ENCODE peak calls at places on chromosomes 7 and 10, in four cellular contexts. S is K562, E is HepG2, D is GM12878. P is an unnamed sample. For H3K4me1, the result is how much of the 10 kb centered on the place peaks cover.

GRCh38 chr10:2119316-2119715 is 382.0 kb upstream of the ADARB2 start:
- DNase-seq in S (no peak), E (no peak), D (no peak), P (no peak)

GRCh38 chr10:104254493-104255243 is at the start of gene GSTO1:
- DNase-seq in S (peak), E (peak), D (peak), P (peak)

GRCh38 chr10:96345250-96345649 is 13.6 kb downstream of the OPALIN start:
- DNase-seq in S (no peak), E (no peak), D (no peak), P (no peak)

GRCh38 chr10:74282853-74283205 is 131.8 kb downstream of the ADK start:
- DNase-seq in S (no peak), E (no peak), D (no peak), P (no peak)

GRCh38 chr7:30080818-30081217 is 52.6 kb downstream of the PLEKHA8 start:
- DNase-seq in S (no peak), E (no peak), D (no peak), P (peak)

GRCh38 chr10:80165173-80165572 is 32.6 kb downstream of the PLAC9 start:
- DNase-seq in S (no peak), E (no peak), D (no peak), P (no peak)

GRCh38 chr7:55172881-55173609 is 154.2 kb downstream of the EGFR start:
- DNase-seq in S (no peak), E (no peak), D (no peak), P (no peak)

GRCh38 chr7:31986878-31987518 is 83.2 kb downstream of the PDE1C start:
- DNase-seq in S (no peak), E (no peak), D (no peak), P (no peak)

GRCh38 chr7:28847176-28847575 is 111.0 kb downstream of the TRIL start:
- DNase-seq in S (no peak), E (no peak), D (no peak), P (no peak)

GRCh38 chr10:77970869-77971803 is 44.6 kb upstream of the DLG5 start:
- DNase-seq in S (peak), E (peak), D (no peak), P (no peak)

GRCh38 chr7:40151504-40151903 is 16.7 kb downstream of the SUGCT start:
- DNase-seq in S (no peak), E (no peak), D (no peak), P (peak)

GRCh38 chr7:945556-946255 is 8.8 kb downstream of the ADAP1 start:
- DNase-seq in S (no peak), E (no peak), D (no peak), P (peak)
- TF ChIP-seq BRCA1 in S (no peak), E (no peak), D (no peak), P (no peak)

GRCh38 chr7:104982773-104983619 is 31.0 kb upstream of the KMT2E start:
- DNase-seq in S (no peak), E (no peak), D (no peak), P (no peak)
- H3K4me1 ChIP-seq in S (under half), E (under half), D (under half), P (under half)

GRCh38 chr10:51527806-51528205 is 171.6 kb downstream of the CSTF2T start:
- DNase-seq in S (no peak), E (no peak), D (no peak), P (no peak)
- TF ChIP-seq BRCA1 in S (no peak), E (no peak), D (no peak), P (no peak)

GRCh38 chr7:100545636-100546128 is 6.7 kb downstream of the AGFG2 start:
- DNase-seq in S (peak), E (peak), D (peak), P (no peak)
- H3K4me1 ChIP-seq in S (half or more), E (half or more), D (half or more), P (under half)

P was measured in H1.